ENCODE peak calls at places on chromosomes 1 and 21, in six cellular contexts. F, P, E, Q, G and Z are unnamed samples.

GRCh38 chr1:86872086-86872485 is 41.8 kb downstream of the SELENOF start:
- ATAC-seq in P (no peak), F (no peak), Q (no peak), E (no peak), G (no peak), Z (no peak)

GRCh38 chr1:177969825-177970371 is at the start of gene SEC16B:
- ATAC-seq in P (no peak), F (no peak), Q (no peak), E (no peak), G (no peak), Z (no peak)

GRCh38 chr1:205286335-205286950 is 35.1 kb downstream of the NUAK2 start:
- ATAC-seq in Q (no peak), F (no peak), G (no peak), E (no peak), P (peak), Z (peak)

GRCh38 chr1:34879230-34879629 is 19.7 kb upstream of the SMIM12 start:
- ATAC-seq in Q (no peak), F (no peak), G (no peak), P (no peak), E (no peak), Z (no peak)

GRCh38 chr1:1254667-1254998 is 8.1 kb upstream of the C1QTNF12 start:
- ATAC-seq in F (no peak), Q (no peak), G (no peak), P (no peak), E (no peak), Z (no peak)

GRCh38 chr1:109105881-109106280 is 8.0 kb upstream of the ELAPOR1 start:
- ATAC-seq in F (no peak), Q (no peak), G (no peak), E (no peak), P (no peak), Z (no peak)

GRCh38 chr1:147735423-147735822 is 25.0 kb downstream of the GJA5 start:
- ATAC-seq in F (no peak), E (no peak), G (no peak), Q (peak), P (no peak), Z (no peak)

GRCh38 chr1:173297798-173298391 is 90.8 kb upstream of the TNFSF4 start:
- ATAC-seq in Q (no peak), E (peak), F (no peak), P (peak), G (no peak), Z (peak)

GRCh38 chr1:222441006-222441620 is 106.8 kb downstream of the HHIPL2 start:
- ATAC-seq in F (no peak), P (no peak), Q (peak), G (no peak), E (no peak), Z (no peak)

GRCh38 chr1:65146908-65147423 is 1.0 kb upstream of the AK4 start:
- ATAC-seq in Q (no peak), G (no peak), F (no peak), P (no peak), E (no peak), Z (no peak)

GRCh38 chr1:158969855-158970254 is 38.5 kb downstream of the PYHIN1 start:
- ATAC-seq in F (no peak), E (peak), P (peak), G (no peak), Q (no peak), Z (peak)

GRCh38 chr21:14995695-14996490 is 68.9 kb downstream of the NRIP1 start:
- ATAC-seq in P (no peak), E (no peak), F (no peak), G (no peak), Q (no peak), Z (no peak)

GRCh38 chr1:51000160-51000559 is 30.1 kb downstream of the CDKN2C start:
- ATAC-seq in P (no peak), Q (no peak), G (no peak), E (no peak), F (no peak), Z (no peak)